ENCODE peak calls at places on chromosomes 4 and X, in ten cellular contexts. One of them, this sample, is unnamed.
A peak's percentile ranks its signal among the peaks of the same experiment; 100 is the strongest.

GRCh38 chr4:152278505-152279301 is 257.2 kb downstream of the FBXW7 start:
- DNase-seq in central memory CD4-positive, alpha-beta T cell: no peak
- DNase-seq in HFFc6: no peak
- DNase-seq in fibroblast of gingiva: no peak
- DNase-seq in prostate gland: no peak
- DNase-seq in midbrain: no peak
- DNase-seq in stimulated activated CD4-positive, alpha-beta T cell treated with anti-CD3 and anti-CD28 coated beads, Interleukin-4, amount 100 ng/mL, for 24 hours: no peak
- DNase-seq in nephron progenitor cell: no peak
- DNase-seq in T47D: peak; percentile 60
- DNase-seq in stimulated activated naive CD4-positive, alpha-beta T cell: no peak
- DNase-seq in this sample: no peak

GRCh38 chr4:73070072-73070385 is 513 bp upstream of the COX18 start:
- DNase-seq in central memory CD4-positive, alpha-beta T cell: no peak
- DNase-seq in stimulated activated naive CD4-positive, alpha-beta T cell: no peak
- DNase-seq in fibroblast of gingiva: no peak
- DNase-seq in midbrain: no peak
- DNase-seq in HFFc6: no peak
- DNase-seq in nephron progenitor cell: no peak
- DNase-seq in T47D: no peak
- DNase-seq in stimulated activated CD4-positive, alpha-beta T cell treated with anti-CD3 and anti-CD28 coated beads, Interleukin-4, amount 100 ng/mL, for 24 hours: no peak
- DNase-seq in prostate gland: no peak
- DNase-seq in this sample: peak; percentile 3

GRCh38 chr4:104589264-104589868 is 94.7 kb upstream of the CXXC4 start:
- DNase-seq in nephron progenitor cell: no peak
- DNase-seq in stimulated activated CD4-positive, alpha-beta T cell treated with anti-CD3 and anti-CD28 coated beads, Interleukin-4, amount 100 ng/mL, for 24 hours: no peak
- DNase-seq in stimulated activated naive CD4-positive, alpha-beta T cell: no peak
- DNase-seq in prostate gland: no peak
- DNase-seq in fibroblast of gingiva: no peak
- DNase-seq in central memory CD4-positive, alpha-beta T cell: no peak
- DNase-seq in T47D: no peak
- DNase-seq in midbrain: no peak
- DNase-seq in HFFc6: no peak
- DNase-seq in this sample: no peak

GRCh38 chr4:53507671-53508286 is 83.5 kb downstream of the LNX1 start:
- DNase-seq in prostate gland: no peak
- DNase-seq in fibroblast of gingiva: peak; percentile 87
- DNase-seq in stimulated activated naive CD4-positive, alpha-beta T cell: no peak
- DNase-seq in midbrain: no peak
- DNase-seq in central memory CD4-positive, alpha-beta T cell: no peak
- DNase-seq in nephron progenitor cell: no peak
- DNase-seq in stimulated activated CD4-positive, alpha-beta T cell treated with anti-CD3 and anti-CD28 coated beads, Interleukin-4, amount 100 ng/mL, for 24 hours: no peak
- DNase-seq in HFFc6: no peak
- DNase-seq in T47D: no peak
- DNase-seq in this sample: peak; percentile 25

GRCh38 chr4:73421708-73422457 is 14.1 kb upstream of the AFP start:
- DNase-seq in HFFc6: no peak
- DNase-seq in stimulated activated naive CD4-positive, alpha-beta T cell: no peak
- DNase-seq in stimulated activated CD4-positive, alpha-beta T cell treated with anti-CD3 and anti-CD28 coated beads, Interleukin-4, amount 100 ng/mL, for 24 hours: no peak
- DNase-seq in midbrain: no peak
- DNase-seq in T47D: no peak
- DNase-seq in nephron progenitor cell: no peak
- DNase-seq in central memory CD4-positive, alpha-beta T cell: no peak
- DNase-seq in fibroblast of gingiva: no peak
- DNase-seq in prostate gland: no peak
- DNase-seq in this sample: no peak

GRCh38 chrX:148530464-148531077 is 30.2 kb downstream of the AFF2 start:
- DNase-seq in stimulated activated naive CD4-positive, alpha-beta T cell: no peak
- DNase-seq in HFFc6: no peak
- DNase-seq in midbrain: no peak
- DNase-seq in T47D: peak; percentile 3
- DNase-seq in central memory CD4-positive, alpha-beta T cell: no peak
- DNase-seq in fibroblast of gingiva: no peak
- DNase-seq in stimulated activated CD4-positive, alpha-beta T cell treated with anti-CD3 and anti-CD28 coated beads, Interleukin-4, amount 100 ng/mL, for 24 hours: peak; percentile 10
- DNase-seq in nephron progenitor cell: no peak
- DNase-seq in prostate gland: no peak
- DNase-seq in this sample: peak; percentile 29

GRCh38 chr4:178894126-178894525 is 1451.9 kb upstream of the AGA start:
- DNase-seq in fibroblast of gingiva: no peak
- DNase-seq in midbrain: no peak
- DNase-seq in HFFc6: no peak
- DNase-seq in nephron progenitor cell: no peak
- DNase-seq in stimulated activated CD4-positive, alpha-beta T cell treated with anti-CD3 and anti-CD28 coated beads, Interleukin-4, amount 100 ng/mL, for 24 hours: no peak
- DNase-seq in T47D: no peak
- DNase-seq in prostate gland: no peak
- DNase-seq in central memory CD4-positive, alpha-beta T cell: no peak
- DNase-seq in stimulated activated naive CD4-positive, alpha-beta T cell: no peak
- DNase-seq in this sample: no peak

GRCh38 chr4:83340692-83341343 is 6.2 kb upstream of the HPSE start:
- DNase-seq in prostate gland: no peak
- DNase-seq in central memory CD4-positive, alpha-beta T cell: peak; percentile 37
- DNase-seq in HFFc6: no peak
- DNase-seq in nephron progenitor cell: no peak
- DNase-seq in midbrain: no peak
- DNase-seq in stimulated activated CD4-positive, alpha-beta T cell treated with anti-CD3 and anti-CD28 coated beads, Interleukin-4, amount 100 ng/mL, for 24 hours: peak; percentile 36
- DNase-seq in T47D: no peak
- DNase-seq in stimulated activated naive CD4-positive, alpha-beta T cell: no peak
- DNase-seq in fibroblast of gingiva: no peak
- DNase-seq in this sample: no peak

GRCh38 chr4:53997901-53998300 is 66.5 kb downstream of the CHIC2 start:
- DNase-seq in central memory CD4-positive, alpha-beta T cell: no peak
- DNase-seq in prostate gland: no peak
- DNase-seq in stimulated activated CD4-positive, alpha-beta T cell treated with anti-CD3 and anti-CD28 coated beads, Interleukin-4, amount 100 ng/mL, for 24 hours: no peak
- DNase-seq in midbrain: no peak
- DNase-seq in stimulated activated naive CD4-positive, alpha-beta T cell: no peak
- DNase-seq in nephron progenitor cell: no peak
- DNase-seq in fibroblast of gingiva: no peak
- DNase-seq in HFFc6: no peak
- DNase-seq in T47D: peak; percentile 31
- DNase-seq in this sample: no peak

GRCh38 chr4:38965866-38966265 is 66.3 kb downstream of the TMEM156 start:
- DNase-seq in midbrain: no peak
- DNase-seq in central memory CD4-positive, alpha-beta T cell: no peak
- DNase-seq in nephron progenitor cell: no peak
- DNase-seq in T47D: no peak
- DNase-seq in stimulated activated naive CD4-positive, alpha-beta T cell: no peak
- DNase-seq in fibroblast of gingiva: no peak
- DNase-seq in prostate gland: no peak
- DNase-seq in stimulated activated CD4-positive, alpha-beta T cell treated with anti-CD3 and anti-CD28 coated beads, Interleukin-4, amount 100 ng/mL, for 24 hours: no peak
- DNase-seq in HFFc6: no peak
- DNase-seq in this sample: no peak

GRCh38 chrX:37787353-37787869 is 7.6 kb downstream of the CYBB start:
- DNase-seq in prostate gland: no peak
- DNase-seq in nephron progenitor cell: no peak
- DNase-seq in stimulated activated naive CD4-positive, alpha-beta T cell: no peak
- DNase-seq in midbrain: no peak
- DNase-seq in T47D: no peak
- DNase-seq in central memory CD4-positive, alpha-beta T cell: no peak
- DNase-seq in fibroblast of gingiva: no peak
- DNase-seq in HFFc6: no peak
- DNase-seq in stimulated activated CD4-positive, alpha-beta T cell treated with anti-CD3 and anti-CD28 coated beads, Interleukin-4, amount 100 ng/mL, for 24 hours: no peak
- DNase-seq in this sample: no peak

This sample was measured in AG10803.